ENCODE peak calls at places on chromosomes 13 and 19, in nine cellular contexts. E is AG04449, H is mucosa of descending colon, F is HFFc6, D is GM13977, J is upper lobe of left lung, W is choroid plexus epithelial cell, R is thoracic aorta, I is heart right ventricle. A is an unnamed sample.
A peak's percentile ranks its signal among the peaks of the same experiment; 100 is the strongest.

GRCh38 chr13:82912564-82912963 is 969.7 kb downstream of the SLITRK1 start:
- DNase-seq in E (no peak), H (no peak), F (no peak), D (no peak), J (no peak), W (no peak), R (no peak), I (no peak), A (no peak)

GRCh38 chr13:35143123-35143522 is 201.1 kb downstream of the NBEA start:
- DNase-seq in E (no peak), H (no peak), F (no peak), D (no peak), J (no peak), W (peak; percentile 13), R (no peak), I (no peak), A (no peak)

GRCh38 chr19:50713556-50714236 is 5.9 kb downstream of the SHANK1 start:
- DNase-seq in E (no peak), H (no peak), F (no peak), D (no peak), J (peak; percentile 53), W (no peak), R (no peak), I (no peak), A (no peak)

GRCh38 chr19:44927746-44928145 is 13.3 kb downstream of the APOC1 start:
- DNase-seq in E (no peak), H (no peak), F (no peak), D (no peak), J (no peak), W (peak; percentile 84), R (no peak), I (no peak), A (no peak)

GRCh38 chr19:47494729-47495128 is 10.7 kb upstream of the KPTN start:
- DNase-seq in E (no peak), H (peak; percentile 64), F (no peak), D (no peak), J (no peak), W (no peak), R (no peak), I (no peak), A (no peak)

GRCh38 chr13:106205871-106206270 is 329.6 kb downstream of the EFNB2 start:
- DNase-seq in E (no peak), H (no peak), F (no peak), D (no peak), J (no peak), W (no peak), R (no peak), I (no peak), A (no peak)

GRCh38 chr19:9308091-9308490 is 1.5 kb downstream of the ZNF699 start:
- DNase-seq in E (no peak), H (no peak), F (no peak), D (no peak), J (no peak), W (no peak), R (no peak), I (no peak), A (no peak)

GRCh38 chr19:18477042-18477760 is 39.3 kb upstream of the ISYNA1 start:
- DNase-seq in E (no peak), H (no peak), F (no peak), D (no peak), J (no peak), W (peak; percentile 56), R (no peak), I (no peak), A (no peak)

GRCh38 chr13:98890186-98890585 is 87.7 kb downstream of the DOCK9 start:
- DNase-seq in E (peak; percentile 9), H (no peak), F (peak; percentile 88), D (no peak), J (no peak), W (peak; percentile 60), R (no peak), I (no peak), A (no peak)

GRCh38 chr13:20414475-20415287 is 111.0 kb downstream of the CRYL1 start:
- DNase-seq in E (no peak), H (no peak), F (no peak), D (no peak), J (peak; percentile 80), W (no peak), R (no peak), I (no peak), A (peak; percentile 8)

GRCh38 chr13:27481766-27482165 is 31.4 kb upstream of the MTIF3 start:
- DNase-seq in E (no peak), H (no peak), F (no peak), D (no peak), J (peak; percentile 60), W (peak; percentile 63), R (no peak), I (no peak), A (no peak)

GRCh38 chr13:93496985-93497673 is 270.5 kb downstream of the GPC6 start:
- DNase-seq in E (no peak), H (no peak), F (no peak), D (no peak), J (no peak), W (peak; percentile 27), R (no peak), I (no peak), A (no peak)

GRCh38 chr19:38392707-38393308 is 4.3 kb downstream of the SPRED3 start:
- DNase-seq in E (no peak), H (no peak), F (peak; percentile 47), D (no peak), J (no peak), W (peak; percentile 41), R (no peak), I (no peak), A (no peak)

GRCh38 chr19:33375760-33376159 is 2.3 kb downstream of the CEBPG start:
- DNase-seq in E (no peak), H (no peak), F (peak; percentile 28), D (no peak), J (no peak), W (peak; percentile 52), R (no peak), I (no peak), A (no peak)

GRCh38 chr13:24617394-24618218 is 62.6 kb upstream of the ATP12A start:
- DNase-seq in E (no peak), H (no peak), F (no peak), D (no peak), J (no peak), W (no peak), R (no peak), I (no peak), A (no peak)

GRCh38 chr19:13347351-13347750 is 158.9 kb downstream of the CACNA1A start:
- DNase-seq in E (no peak), H (no peak), F (no peak), D (no peak), J (no peak), W (no peak), R (no peak), I (no peak), A (no peak)

GRCh38 chr13:32262619-32263018 is 52.5 kb downstream of the ZAR1L start:
- DNase-seq in E (no peak), H (no peak), F (no peak), D (no peak), J (no peak), W (no peak), R (no peak), I (no peak), A (no peak)

DNA sequence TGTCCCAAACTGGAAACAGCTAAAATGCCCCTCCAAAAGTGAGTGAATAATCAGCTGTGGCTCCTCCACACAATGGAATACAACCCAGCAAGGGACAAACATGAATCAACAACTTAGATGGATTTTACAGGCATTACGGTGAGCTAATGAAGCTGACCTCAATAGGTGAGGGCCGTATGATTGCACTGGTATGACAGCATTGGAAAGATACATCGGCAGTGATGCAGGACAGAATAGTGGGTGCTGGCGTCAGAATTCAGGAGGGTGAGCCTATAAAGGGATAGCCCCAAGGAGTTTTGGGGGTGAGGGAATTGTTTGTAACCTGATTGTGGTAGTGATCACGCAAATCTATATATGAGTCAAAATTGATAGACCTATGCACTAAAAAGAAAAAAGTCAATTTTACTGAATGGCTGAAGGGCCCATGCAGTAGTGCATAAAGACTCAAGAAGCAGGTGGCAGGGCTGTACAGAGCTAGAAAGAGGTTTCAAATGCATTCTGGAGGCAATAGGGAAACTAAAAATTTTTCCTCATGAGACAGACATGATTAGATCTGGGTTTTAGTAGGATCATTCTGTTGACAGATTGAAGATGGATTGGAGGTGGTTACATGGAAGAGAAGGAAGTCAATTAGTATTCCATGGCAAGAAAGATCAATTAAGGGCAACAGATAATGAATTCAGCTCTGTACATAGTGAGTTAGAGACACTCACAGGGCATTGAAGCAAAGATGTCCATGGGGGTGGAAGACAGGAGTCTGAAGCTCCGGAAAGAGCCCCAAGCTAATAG is 90.8 kb downstream of the IRS2 start:
- DNase-seq in E (no peak), H (no peak), F (no peak), D (no peak), J (no peak), W (no peak), R (no peak), I (no peak), A (no peak)
- TF ChIP-seq CTCF in E (no peak), H (no peak), F (no peak), D (no peak), J (no peak), W (no peak), R (no peak), I (no peak), A (no peak)

GRCh38 chr19:5579286-5579685 is 11.5 kb upstream of the TINCR start:
- DNase-seq in E (no peak), H (no peak), F (no peak), D (no peak), J (no peak), W (no peak), R (no peak), I (no peak), A (no peak)
- TF ChIP-seq CTCF in E (no peak), H (no peak), F (no peak), D (no peak), J (no peak), W (no peak), R (no peak), I (no peak), A (no peak)

DNA sequence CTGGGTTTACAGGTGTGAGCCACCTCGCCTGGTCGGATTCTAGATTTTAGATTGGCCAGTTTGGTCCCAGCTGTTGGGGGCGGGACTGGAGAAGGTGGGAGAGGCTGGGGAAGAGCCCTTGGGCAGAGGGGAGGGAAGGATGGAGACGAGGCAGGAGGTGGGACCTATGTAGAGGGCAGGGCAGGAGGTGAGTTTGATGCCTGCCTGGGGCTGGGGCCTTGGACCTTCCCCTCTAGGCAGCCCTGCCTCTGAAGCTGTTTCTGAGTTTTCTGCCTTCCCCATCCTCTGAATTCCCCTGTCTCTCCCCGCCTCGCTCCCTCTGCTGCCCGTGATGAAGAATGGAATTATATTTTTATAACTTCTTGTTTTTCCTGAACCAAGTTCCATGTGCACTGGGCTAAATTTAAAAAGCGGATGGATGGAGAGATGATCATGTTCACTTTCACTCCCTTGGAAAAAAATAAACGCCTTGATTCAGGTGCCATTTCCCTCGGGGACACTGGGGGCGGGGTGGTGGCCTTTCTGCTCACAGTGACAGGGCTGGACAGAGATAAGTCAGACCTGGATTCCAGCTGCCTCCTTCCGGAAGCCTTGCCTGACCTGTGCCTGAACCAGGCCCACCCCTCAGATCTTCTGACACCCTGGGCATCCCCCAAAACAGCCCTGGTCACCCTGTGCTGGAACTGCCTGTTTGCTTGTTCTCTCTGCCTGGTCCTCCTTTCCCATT is 16.5 kb upstream of the TNFAIP8L1 start:
- DNase-seq in E (no peak), H (no peak), F (no peak), D (no peak), J (no peak), W (no peak), R (no peak), I (no peak), A (no peak)
- TF ChIP-seq CTCF in E (no peak), H (no peak), F (peak; percentile 36), D (no peak), J (no peak), W (peak; percentile 37), R (no peak), I (no peak), A (no peak)

GRCh38 chr19:10503002-10503789 is at the start of gene KEAP1:
- DNase-seq in E (no peak), H (no peak), F (no peak), D (no peak), J (peak; percentile 90), W (peak; percentile 35), R (no peak), I (peak; percentile 45), A (peak; percentile 31)
- TF ChIP-seq CTCF in E (peak; percentile 0), H (no peak), F (no peak), D (no peak), J (no peak), W (peak; percentile 6), R (no peak), I (no peak), A (no peak)

A was measured in omental fat pad.